ENCODE peak calls at places on chromosomes 5 and 9, in four cellular contexts. One of them, this sample, is unnamed.

GRCh38 chr5:73482383-73483193 is 15.7 kb upstream of the BTF3 start:
- DNase-seq in fibroblast of gingiva: peak; percentile 39
- DNase-seq in NCI-H345: peak; percentile 69
- DNase-seq in HFF-Myc: no peak
- DNase-seq in this sample: peak; percentile 47

GRCh38 chr9:30688801-30689200 is 1695.6 kb upstream of the ACO1 start:
- DNase-seq in fibroblast of gingiva: no peak
- DNase-seq in NCI-H345: no peak
- DNase-seq in HFF-Myc: no peak
- DNase-seq in this sample: no peak

GRCh38 chr5:159586941-159587340 is 256.7 kb upstream of the IL12B start:
- DNase-seq in fibroblast of gingiva: no peak
- DNase-seq in NCI-H345: no peak
- DNase-seq in HFF-Myc: no peak
- DNase-seq in this sample: no peak

GRCh38 chr9:76999261-76999660 is 20.2 kb upstream of the FOXB2 start:
- DNase-seq in fibroblast of gingiva: no peak
- DNase-seq in NCI-H345: no peak
- DNase-seq in HFF-Myc: no peak
- DNase-seq in this sample: no peak

GRCh38 chr9:98356326-98356725 is 100.9 kb upstream of the TBC1D2 start:
- DNase-seq in fibroblast of gingiva: no peak
- DNase-seq in NCI-H345: no peak
- DNase-seq in HFF-Myc: no peak
- DNase-seq in this sample: no peak

GRCh38 chr9:91298304-91298703 is 63.4 kb downstream of the AUH start:
- DNase-seq in fibroblast of gingiva: peak; percentile 35
- DNase-seq in NCI-H345: no peak
- DNase-seq in HFF-Myc: no peak
- DNase-seq in this sample: no peak

GRCh38 chr5:12023614-12024241 is 119.5 kb upstream of the CTNND2 start:
- DNase-seq in fibroblast of gingiva: no peak
- DNase-seq in NCI-H345: peak; percentile 10
- DNase-seq in HFF-Myc: peak; percentile 3
- DNase-seq in this sample: no peak

GRCh38 chr5:128673010-128673409 is 135.0 kb upstream of the FBN2 start:
- DNase-seq in fibroblast of gingiva: no peak
- DNase-seq in NCI-H345: no peak
- DNase-seq in HFF-Myc: no peak
- DNase-seq in this sample: no peak

GRCh38 chr9:137632432-137633161 is 13.8 kb downstream of the EHMT1 start:
- DNase-seq in fibroblast of gingiva: peak; percentile 21
- DNase-seq in NCI-H345: no peak
- DNase-seq in HFF-Myc: no peak
- DNase-seq in this sample: no peak

GRCh38 chr9:127015926-127016512 is 101.4 kb downstream of the RALGPS1 start:
- DNase-seq in fibroblast of gingiva: no peak
- DNase-seq in NCI-H345: no peak
- DNase-seq in HFF-Myc: no peak
- DNase-seq in this sample: no peak

GRCh38 chr5:112703866-112704820 is 33.5 kb upstream of the APC start:
- DNase-seq in fibroblast of gingiva: peak; percentile 39
- DNase-seq in NCI-H345: no peak
- DNase-seq in HFF-Myc: no peak
- DNase-seq in this sample: no peak

GRCh38 chr9:87708989-87709706 is 16.8 kb upstream of the CTSL start:
- DNase-seq in fibroblast of gingiva: no peak
- DNase-seq in NCI-H345: no peak
- DNase-seq in HFF-Myc: no peak
- DNase-seq in this sample: no peak

GRCh38 chr5:32193591-32193990 is 19.5 kb upstream of the GOLPH3 start:
- DNase-seq in fibroblast of gingiva: peak; percentile 91
- DNase-seq in NCI-H345: peak; percentile 98
- DNase-seq in HFF-Myc: peak; percentile 68
- DNase-seq in this sample: no peak

GRCh38 chr5:180135967-180136641 is 64.5 kb upstream of the RNF130 start:
- DNase-seq in fibroblast of gingiva: no peak
- DNase-seq in NCI-H345: no peak
- DNase-seq in HFF-Myc: no peak
- DNase-seq in this sample: no peak

GRCh38 chr9:115234094-115234493 is 116.1 kb upstream of the TNC start:
- DNase-seq in fibroblast of gingiva: peak; percentile 62
- DNase-seq in NCI-H345: no peak
- DNase-seq in HFF-Myc: peak; percentile 94
- DNase-seq in this sample: peak; percentile 52

GRCh38 chr9:130940693-130941576 is 1.9 kb upstream of the FIBCD1 start:
- DNase-seq in fibroblast of gingiva: no peak
- DNase-seq in NCI-H345: peak; percentile 84
- DNase-seq in HFF-Myc: no peak
- DNase-seq in this sample: no peak

GRCh38 chr5:91219141-91219802 is 163.8 kb downstream of the ARRDC3 start:
- DNase-seq in fibroblast of gingiva: peak; percentile 84
- DNase-seq in NCI-H345: no peak
- DNase-seq in HFF-Myc: no peak
- DNase-seq in this sample: peak; percentile 32

GRCh38 chr9:129235041-129235930 is 57.2 kb upstream of the IER5L start:
- DNase-seq in fibroblast of gingiva: no peak
- DNase-seq in NCI-H345: no peak
- DNase-seq in HFF-Myc: no peak
- DNase-seq in this sample: no peak

GRCh38 chr9:100099722-100100042 is 639 bp downstream of the INVS start:
- DNase-seq in fibroblast of gingiva: no peak
- DNase-seq in NCI-H345: no peak
- DNase-seq in HFF-Myc: peak; percentile 7
- DNase-seq in this sample: no peak

GRCh38 chr9:136990233-136990911 is 1.9 kb upstream of the PAXX start:
- DNase-seq in fibroblast of gingiva: no peak
- DNase-seq in NCI-H345: peak; percentile 81
- DNase-seq in HFF-Myc: no peak
- DNase-seq in this sample: no peak

GRCh38 chr9:21660976-21661375 is 141.5 kb upstream of the MTAP start:
- DNase-seq in fibroblast of gingiva: peak; percentile 91
- DNase-seq in NCI-H345: no peak
- DNase-seq in HFF-Myc: no peak
- DNase-seq in this sample: no peak

GRCh38 chr5:58043607-58043945 is 416.3 kb downstream of the PLK2 start:
- DNase-seq in fibroblast of gingiva: peak; percentile 0
- DNase-seq in NCI-H345: no peak
- DNase-seq in HFF-Myc: no peak
- DNase-seq in this sample: no peak

GRCh38 chr5:90473321-90474234 is 993 bp downstream of the MBLAC2 start:
- DNase-seq in fibroblast of gingiva: no peak
- DNase-seq in NCI-H345: peak; percentile 38
- DNase-seq in HFF-Myc: no peak
- DNase-seq in this sample: no peak

GRCh38 chr5:124706729-124707361 is 39.6 kb downstream of the ZNF608 start:
- DNase-seq in fibroblast of gingiva: peak; percentile 66
- DNase-seq in NCI-H345: peak; percentile 82
- DNase-seq in HFF-Myc: peak; percentile 73
- DNase-seq in this sample: peak; percentile 16

GRCh38 chr9:114777841-114778240 is 28.0 kb downstream of the TNFSF15 start:
- DNase-seq in fibroblast of gingiva: no peak
- DNase-seq in NCI-H345: no peak
- DNase-seq in HFF-Myc: no peak
- DNase-seq in this sample: no peak

GRCh38 chr9:113238859-113239231 is 17.5 kb downstream of the SLC31A1 start:
- DNase-seq in fibroblast of gingiva: peak; percentile 5
- DNase-seq in NCI-H345: no peak
- DNase-seq in HFF-Myc: no peak
- DNase-seq in this sample: no peak

GRCh38 chr9:130532426-130532825 is 47.0 kb upstream of the FUBP3 start:
- DNase-seq in fibroblast of gingiva: no peak
- DNase-seq in NCI-H345: no peak
- DNase-seq in HFF-Myc: no peak
- DNase-seq in this sample: no peak

GRCh38 chr9:105305834-105306233 is 61.4 kb downstream of the SLC44A1 start:
- DNase-seq in fibroblast of gingiva: no peak
- DNase-seq in NCI-H345: no peak
- DNase-seq in HFF-Myc: no peak
- DNase-seq in this sample: no peak

GRCh38 chr9:72948906-72949582 is 3.8 kb downstream of the ALDH1A1 start:
- DNase-seq in fibroblast of gingiva: no peak
- DNase-seq in NCI-H345: no peak
- DNase-seq in HFF-Myc: no peak
- DNase-seq in this sample: no peak

GRCh38 chr9:137504432-137504777 is 45.3 kb upstream of the NSMF start:
- DNase-seq in fibroblast of gingiva: no peak
- DNase-seq in NCI-H345: peak; percentile 15
- DNase-seq in HFF-Myc: no peak
- DNase-seq in this sample: no peak

GRCh38 chr5:73673161-73673591 is 47.2 kb downstream of the ARHGEF28 start:
- DNase-seq in fibroblast of gingiva: peak; percentile 90
- DNase-seq in NCI-H345: no peak
- DNase-seq in HFF-Myc: no peak
- DNase-seq in this sample: peak; percentile 54

GRCh38 chr5:8913522-8913921 is 632.4 kb downstream of the SEMA5A start:
- DNase-seq in fibroblast of gingiva: no peak
- DNase-seq in NCI-H345: no peak
- DNase-seq in HFF-Myc: no peak
- DNase-seq in this sample: no peak

GRCh38 chr5:73818357-73818756 is 192.4 kb downstream of the ARHGEF28 start:
- DNase-seq in fibroblast of gingiva: peak; percentile 32
- DNase-seq in NCI-H345: no peak
- DNase-seq in HFF-Myc: no peak
- DNase-seq in this sample: peak; percentile 47

GRCh38 chr5:177362102-177362868 is 4.6 kb downstream of the RGS14 start:
- DNase-seq in fibroblast of gingiva: no peak
- DNase-seq in NCI-H345: peak; percentile 73
- DNase-seq in HFF-Myc: no peak
- DNase-seq in this sample: no peak

GRCh38 chr5:177520271-177520670 is 3.5 kb upstream of the DDX41 start:
- DNase-seq in fibroblast of gingiva: no peak
- DNase-seq in NCI-H345: no peak
- DNase-seq in HFF-Myc: no peak
- DNase-seq in this sample: no peak

This sample was measured in AG04450.